ENCODE peak calls at places on chromosomes 4 and X, in five cellular contexts. One of them, this sample, is unnamed.
A peak's percentile ranks its signal among the peaks of the same experiment; 100 is the strongest.

GRCh38 chr4:102665527-102665926 is 95.2 kb downstream of the MANBA start:
- DNase-seq in fibroblast of the aortic adventitia: no peak
- DNase-seq in HL-60: no peak
- DNase-seq in tibial artery: no peak
- DNase-seq in fibroblast of lung: peak; percentile 49
- DNase-seq in this sample: no peak

GRCh38 chr4:1570291-1571164 is 113.6 kb downstream of the FAM53A start:
- DNase-seq in fibroblast of the aortic adventitia: no peak
- DNase-seq in HL-60: no peak
- DNase-seq in tibial artery: no peak
- DNase-seq in fibroblast of lung: no peak
- DNase-seq in this sample: no peak

GRCh38 chrX:51893931-51894696 is 691 bp downstream of the MAGED1 start:
- DNase-seq in fibroblast of the aortic adventitia: peak; percentile 47
- DNase-seq in HL-60: no peak
- DNase-seq in tibial artery: peak; percentile 22
- DNase-seq in fibroblast of lung: peak; percentile 29
- DNase-seq in this sample: peak; percentile 41

GRCh38 chr4:180203349-180203748 is 2039.9 kb upstream of the TENM3 start:
- DNase-seq in fibroblast of the aortic adventitia: no peak
- DNase-seq in HL-60: no peak
- DNase-seq in tibial artery: no peak
- DNase-seq in fibroblast of lung: no peak
- DNase-seq in this sample: no peak

GRCh38 chr4:74444891-74445642 is at the start of gene AREG:
- DNase-seq in fibroblast of the aortic adventitia: peak; percentile 47
- DNase-seq in HL-60: peak; percentile 92
- DNase-seq in tibial artery: peak; percentile 69
- DNase-seq in fibroblast of lung: peak; percentile 48
- DNase-seq in this sample: peak; percentile 92

GRCh38 chr4:57378766-57379165 is 268.6 kb upstream of the IGFBP7 start:
- DNase-seq in fibroblast of the aortic adventitia: peak; percentile 4
- DNase-seq in HL-60: no peak
- DNase-seq in tibial artery: no peak
- DNase-seq in fibroblast of lung: peak; percentile 79
- DNase-seq in this sample: peak; percentile 15

GRCh38 chr4:152045397-152045780 is 284.6 kb upstream of the GATB start:
- DNase-seq in fibroblast of the aortic adventitia: no peak
- DNase-seq in HL-60: no peak
- DNase-seq in tibial artery: no peak
- DNase-seq in fibroblast of lung: no peak
- DNase-seq in this sample: no peak

GRCh38 chr4:32931475-32931874 is 2211.3 kb downstream of the PCDH7 start:
- DNase-seq in fibroblast of the aortic adventitia: no peak
- DNase-seq in HL-60: no peak
- DNase-seq in tibial artery: no peak
- DNase-seq in fibroblast of lung: no peak
- DNase-seq in this sample: no peak

GRCh38 chr4:1547131-1547862 is 136.8 kb downstream of the FAM53A start:
- DNase-seq in fibroblast of the aortic adventitia: peak; percentile 7
- DNase-seq in HL-60: no peak
- DNase-seq in tibial artery: no peak
- DNase-seq in fibroblast of lung: no peak
- DNase-seq in this sample: no peak

GRCh38 chr4:150080335-150080734 is 2.1 kb downstream of the DCLK2 start:
- DNase-seq in fibroblast of the aortic adventitia: no peak
- DNase-seq in HL-60: no peak
- DNase-seq in tibial artery: no peak
- DNase-seq in fibroblast of lung: peak; percentile 57
- DNase-seq in this sample: no peak

GRCh38 chr4:24519649-24520048 is 64.7 kb downstream of the DHX15 start:
- DNase-seq in fibroblast of the aortic adventitia: peak; percentile 63
- DNase-seq in HL-60: no peak
- DNase-seq in tibial artery: no peak
- DNase-seq in fibroblast of lung: peak; percentile 71
- DNase-seq in this sample: peak; percentile 64

GRCh38 chrX:129823115-129823514 is 20.6 kb downstream of the ZDHHC9 start:
- DNase-seq in fibroblast of the aortic adventitia: peak; percentile 54
- DNase-seq in HL-60: peak; percentile 58
- DNase-seq in tibial artery: peak; percentile 26
- DNase-seq in fibroblast of lung: peak; percentile 10
- DNase-seq in this sample: peak; percentile 62

GRCh38 chrX:51641421-51642021 is 22.8 kb upstream of the CENPVL3 start:
- DNase-seq in fibroblast of the aortic adventitia: peak; percentile 72
- DNase-seq in HL-60: peak; percentile 9
- DNase-seq in tibial artery: no peak
- DNase-seq in fibroblast of lung: peak; percentile 37
- DNase-seq in this sample: peak; percentile 72

GRCh38 chrX:134999469-134999868 is 8.7 kb downstream of the SMIM10 start:
- DNase-seq in fibroblast of the aortic adventitia: peak; percentile 71
- DNase-seq in HL-60: peak; percentile 3
- DNase-seq in tibial artery: no peak
- DNase-seq in fibroblast of lung: peak; percentile 46
- DNase-seq in this sample: peak; percentile 77

GRCh38 chr4:169070071-169070894 is 60.2 kb upstream of the CBR4 start:
- DNase-seq in fibroblast of the aortic adventitia: peak; percentile 99
- DNase-seq in HL-60: no peak
- DNase-seq in tibial artery: peak; percentile 51
- DNase-seq in fibroblast of lung: peak; percentile 98
- DNase-seq in this sample: peak; percentile 93
- H3K4me3 ChIP-seq in fibroblast of the aortic adventitia: no peak overlapping the region
- H3K4me3 ChIP-seq in HL-60: no peak overlapping the region
- H3K4me3 ChIP-seq in tibial artery: no peak overlapping the region
- H3K4me3 ChIP-seq in fibroblast of lung: no peak overlapping the region
- H3K4me3 ChIP-seq in this sample: no peak overlapping the region

GRCh38 chrX:119273807-119274192 is 37.7 kb downstream of the PGRMC1 start:
- DNase-seq in fibroblast of the aortic adventitia: no peak
- DNase-seq in HL-60: no peak
- DNase-seq in tibial artery: no peak
- DNase-seq in fibroblast of lung: no peak
- DNase-seq in this sample: no peak

GRCh38 chrX:119272882-119273806 is 37.1 kb downstream of the PGRMC1 start:
- DNase-seq in fibroblast of the aortic adventitia: peak; percentile 7
- DNase-seq in HL-60: no peak
- DNase-seq in tibial artery: no peak
- DNase-seq in fibroblast of lung: peak; percentile 48
- DNase-seq in this sample: peak; percentile 51
- TF ChIP-seq CTCF in fibroblast of the aortic adventitia: peak; percentile 25
- TF ChIP-seq CTCF in HL-60: no peak
- TF ChIP-seq CTCF in tibial artery: no peak
- TF ChIP-seq CTCF in fibroblast of lung: peak; percentile 26
- TF ChIP-seq CTCF in this sample: peak; percentile 20

GRCh38 chr4:4289575-4289929 is 402 bp downstream of the LYAR start:
- DNase-seq in fibroblast of the aortic adventitia: no peak
- DNase-seq in HL-60: no peak
- DNase-seq in tibial artery: no peak
- DNase-seq in fibroblast of lung: no peak
- DNase-seq in this sample: peak; percentile 19
- H3K4me3 ChIP-seq in fibroblast of the aortic adventitia: peak overlapping the region; percentile 91
- H3K4me3 ChIP-seq in HL-60: peak overlapping the region; percentile 98
- H3K4me3 ChIP-seq in tibial artery: peak overlapping the region; percentile 85
- H3K4me3 ChIP-seq in fibroblast of lung: peak overlapping the region; percentile 99
- H3K4me3 ChIP-seq in this sample: peak overlapping the region; percentile 69

DNA sequence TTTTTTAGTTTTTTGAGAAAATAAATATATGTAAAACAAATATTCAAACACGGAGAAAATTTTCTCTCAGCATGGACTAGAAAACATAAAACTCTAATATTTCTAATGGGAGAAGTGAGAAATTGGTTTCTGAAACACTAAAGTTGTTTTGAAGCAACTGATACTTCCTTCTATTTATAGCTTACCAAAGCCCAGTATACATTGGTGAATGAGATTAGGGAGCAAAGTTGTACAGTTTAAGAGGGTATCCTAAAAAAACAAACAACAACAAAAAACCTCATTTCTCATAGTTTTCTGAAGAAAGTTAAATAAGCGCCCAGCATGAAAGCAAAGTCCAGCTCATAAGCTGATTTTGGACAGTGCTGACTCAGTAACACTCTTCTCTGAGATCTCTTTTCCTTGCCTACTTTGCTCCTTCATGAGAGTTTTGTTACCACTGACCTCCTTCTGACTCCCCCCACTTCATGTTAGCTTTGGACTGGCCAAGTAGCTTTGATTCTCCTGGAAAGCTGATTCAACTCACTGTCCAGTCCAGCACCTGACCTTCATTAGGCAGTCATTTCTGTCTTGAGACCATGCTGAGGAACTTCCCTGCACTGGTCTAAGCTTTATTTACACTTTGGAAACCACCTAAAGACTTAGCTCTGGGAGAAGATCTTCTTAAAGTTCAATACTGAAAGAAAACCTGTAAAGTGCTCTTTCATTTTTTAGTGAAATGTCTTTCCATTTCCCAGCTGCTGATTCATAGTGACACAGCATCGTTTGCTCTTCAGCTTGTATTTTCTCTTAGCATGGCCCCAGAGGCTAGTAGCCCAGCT is 21.8 kb upstream of the P2RY10 start:
- DNase-seq in fibroblast of the aortic adventitia: no peak
- DNase-seq in HL-60: no peak
- DNase-seq in tibial artery: no peak
- DNase-seq in fibroblast of lung: no peak
- DNase-seq in this sample: no peak
- TF ChIP-seq CTCF in fibroblast of the aortic adventitia: no peak
- TF ChIP-seq CTCF in HL-60: no peak
- TF ChIP-seq CTCF in tibial artery: no peak
- TF ChIP-seq CTCF in fibroblast of lung: no peak
- TF ChIP-seq CTCF in this sample: no peak

GRCh38 chr4:31291238-31291637 is 571.1 kb downstream of the PCDH7 start:
- DNase-seq in fibroblast of the aortic adventitia: no peak
- DNase-seq in HL-60: no peak
- DNase-seq in tibial artery: no peak
- DNase-seq in fibroblast of lung: no peak
- DNase-seq in this sample: no peak
- H3K4me3 ChIP-seq in fibroblast of the aortic adventitia: no peak overlapping the region
- H3K4me3 ChIP-seq in HL-60: no peak overlapping the region
- H3K4me3 ChIP-seq in tibial artery: no peak overlapping the region
- H3K4me3 ChIP-seq in fibroblast of lung: no peak overlapping the region
- H3K4me3 ChIP-seq in this sample: no peak overlapping the region

GRCh38 chrX:28178206-28178605 is 197.0 kb upstream of the DCAF8L1 start:
- DNase-seq in fibroblast of the aortic adventitia: no peak
- DNase-seq in HL-60: no peak
- DNase-seq in tibial artery: no peak
- DNase-seq in fibroblast of lung: no peak
- DNase-seq in this sample: no peak

DNA sequence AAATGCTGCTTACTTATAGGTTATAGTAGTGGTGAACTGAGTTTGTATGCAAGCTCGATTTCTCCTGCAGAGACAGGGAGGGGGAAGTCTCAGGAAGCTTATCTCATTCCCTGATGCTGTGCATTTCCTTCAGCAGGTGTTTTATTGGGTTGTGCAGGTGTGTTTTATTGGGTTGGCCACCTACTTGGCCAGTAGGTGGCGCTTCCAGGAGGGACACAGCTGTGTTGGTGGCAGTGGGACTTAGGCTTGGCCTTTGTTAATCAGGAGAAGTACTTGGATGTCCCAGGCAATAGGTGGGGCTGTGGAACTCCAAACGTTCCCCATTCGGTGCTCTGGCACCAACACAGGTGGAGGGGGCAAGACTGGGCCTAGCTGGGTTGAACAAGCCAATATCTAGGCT is 196.0 kb upstream of the DCAF8L1 start:
- DNase-seq in fibroblast of the aortic adventitia: no peak
- DNase-seq in HL-60: no peak
- DNase-seq in tibial artery: no peak
- DNase-seq in fibroblast of lung: no peak
- DNase-seq in this sample: no peak
- TF ChIP-seq CTCF in fibroblast of the aortic adventitia: peak; percentile 3
- TF ChIP-seq CTCF in HL-60: no peak
- TF ChIP-seq CTCF in tibial artery: no peak
- TF ChIP-seq CTCF in fibroblast of lung: no peak
- TF ChIP-seq CTCF in this sample: peak; percentile 24

GRCh38 chr4:4865705-4866123 is 6.2 kb downstream of the MSX1 start:
- DNase-seq in fibroblast of the aortic adventitia: no peak
- DNase-seq in HL-60: no peak
- DNase-seq in tibial artery: no peak
- DNase-seq in fibroblast of lung: no peak
- DNase-seq in this sample: no peak
- H3K4me3 ChIP-seq in fibroblast of the aortic adventitia: peak overlapping the region; percentile 53
- H3K4me3 ChIP-seq in HL-60: no peak overlapping the region
- H3K4me3 ChIP-seq in tibial artery: peak overlapping the region; percentile 36
- H3K4me3 ChIP-seq in fibroblast of lung: peak overlapping the region; percentile 13
- H3K4me3 ChIP-seq in this sample: peak overlapping the region; percentile 37

GRCh38 chrX:102599084-102599949 is at the start of gene ARMCX5:
- DNase-seq in fibroblast of the aortic adventitia: peak; percentile 88
- DNase-seq in HL-60: peak; percentile 77
- DNase-seq in tibial artery: peak; percentile 66
- DNase-seq in fibroblast of lung: peak; percentile 92
- DNase-seq in this sample: peak; percentile 87
- TF ChIP-seq CTCF in fibroblast of the aortic adventitia: no peak
- TF ChIP-seq CTCF in HL-60: no peak
- TF ChIP-seq CTCF in tibial artery: peak; percentile 28
- TF ChIP-seq CTCF in fibroblast of lung: no peak
- TF ChIP-seq CTCF in this sample: no peak

GRCh38 chr4:63036159-63036866 is 1372.9 kb downstream of the TECRL start:
- DNase-seq in fibroblast of the aortic adventitia: no peak
- DNase-seq in HL-60: no peak
- DNase-seq in tibial artery: no peak
- DNase-seq in fibroblast of lung: no peak
- DNase-seq in this sample: no peak
- H3K4me3 ChIP-seq in fibroblast of the aortic adventitia: no peak overlapping the region
- H3K4me3 ChIP-seq in HL-60: no peak overlapping the region
- H3K4me3 ChIP-seq in tibial artery: no peak overlapping the region
- H3K4me3 ChIP-seq in fibroblast of lung: no peak overlapping the region
- H3K4me3 ChIP-seq in this sample: no peak overlapping the region